ENCODE peak calls at places on chromosome 4, in five cellular contexts. C is OCI-LY7, V is kidney, I is RWPE2, A is breast epithelium. O is an unnamed sample.

GRCh38 chr4:14877246-14878220 is 124.7 kb upstream of the CPEB2 start:
- DNase-seq in C (peak; percentile 20), V (no peak), I (no peak), A (peak; percentile 38), O (no peak)

GRCh38 chr4:140150636-140150885 is 3.4 kb downstream of the MAML3 start:
- DNase-seq in C (no peak), V (no peak), I (no peak), A (peak; percentile 91), O (peak; percentile 75)

GRCh38 chr4:56654238-56654632 is 26.9 kb downstream of the HOPX start:
- DNase-seq in C (no peak), V (no peak), I (no peak), A (no peak), O (no peak)

GRCh38 chr4:166153539-166153938 is 280.5 kb downstream of the TLL1 start:
- DNase-seq in C (no peak), V (no peak), I (no peak), A (no peak), O (peak; percentile 5)

GRCh38 chr4:85842540-85842939 is 367.6 kb downstream of the ARHGAP24 start:
- DNase-seq in C (no peak), V (no peak), I (no peak), A (no peak), O (peak; percentile 38)

GRCh38 chr4:123248260-123248659 is 148.3 kb upstream of the SPRY1 start:
- DNase-seq in C (no peak), V (no peak), I (no peak), A (no peak), O (no peak)

GRCh38 chr4:73707918-73708577 is 32.3 kb upstream of the CXCL8 start:
- DNase-seq in C (no peak), V (no peak), I (peak; percentile 90), A (no peak), O (no peak)

GRCh38 chr4:107449611-107450369 is 270.2 kb downstream of the PAPSS1 start:
- DNase-seq in C (no peak), V (no peak), I (no peak), A (no peak), O (no peak)

GRCh38 chr4:6324999-6325790 is 55.5 kb downstream of the WFS1 start:
- DNase-seq in C (no peak), V (peak; percentile 84), I (no peak), A (peak; percentile 50), O (no peak)

GRCh38 chr4:110196871-110197420 is 1.5 kb downstream of the ELOVL6 start:
- DNase-seq in C (peak; percentile 73), V (no peak), I (peak; percentile 69), A (peak; percentile 23), O (peak; percentile 15)

DNA sequence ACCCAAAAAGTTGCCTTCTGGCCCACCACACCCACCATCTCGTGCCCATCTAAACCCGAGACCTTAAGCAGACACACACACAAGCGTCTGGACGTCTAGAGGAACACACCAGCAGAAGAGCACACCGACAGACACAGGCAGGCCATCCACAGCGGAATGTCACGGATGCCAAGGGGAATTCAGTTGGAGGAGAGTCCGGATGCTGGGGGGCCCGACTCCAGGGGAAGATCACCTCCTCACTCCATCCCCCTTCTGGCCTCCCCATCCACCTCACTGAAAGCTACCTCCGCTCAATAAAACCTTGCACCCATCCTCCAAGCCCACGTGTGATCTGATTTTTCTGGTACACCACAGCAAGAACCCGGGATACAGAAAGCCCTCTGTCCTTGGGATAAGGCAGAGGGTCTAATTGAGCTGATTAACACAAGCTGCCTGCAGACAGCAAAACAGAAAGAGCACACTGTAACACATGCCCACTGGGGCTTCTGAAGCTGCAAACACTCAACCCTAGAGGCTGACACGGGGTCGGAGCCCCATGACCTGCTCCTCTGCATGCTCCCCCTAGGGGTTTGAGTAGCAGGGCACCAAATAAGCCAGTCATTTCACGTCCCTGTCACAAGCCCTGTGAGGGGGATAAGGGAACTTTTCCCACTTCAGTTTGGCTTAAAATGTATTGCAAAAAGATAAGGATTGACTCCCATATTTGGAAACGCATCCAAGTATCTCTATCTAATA is 339.6 kb upstream of the PCDH10 start:
- DNase-seq in C (peak; percentile 2), V (no peak), I (no peak), A (no peak), O (no peak)
- TF ChIP-seq CTCF in C (peak; percentile 29), V (no peak), I (no peak), A (no peak), O (no peak)

GRCh38 chr4:40201898-40202297 is 5.1 kb downstream of the RHOH start:
- DNase-seq in C (peak; percentile 31), V (no peak), I (no peak), A (no peak), O (no peak)

GRCh38 chr4:40202474-40202873 is 5.6 kb downstream of the RHOH start:
- DNase-seq in C (peak; percentile 29), V (no peak), I (no peak), A (no peak), O (no peak)

GRCh38 chr4:40199179-40199670 is 2.4 kb downstream of the RHOH start:
- DNase-seq in C (peak; percentile 58), V (no peak), I (no peak), A (no peak), O (no peak)

GRCh38 chr4:40199999-40200880 is 3.4 kb downstream of the RHOH start:
- DNase-seq in C (peak; percentile 83), V (peak; percentile 77), I (no peak), A (no peak), O (no peak)

GRCh38 chr4:40200881-40201797 is 4.3 kb downstream of the RHOH start:
- DNase-seq in C (peak; percentile 75), V (no peak), I (no peak), A (no peak), O (no peak)
- H3K4me3 ChIP-seq in C (peak overlapping the region; percentile 79), V (no peak overlapping the region), I (no peak overlapping the region), A (peak overlapping the region; percentile 40), O (no peak overlapping the region)

DNA sequence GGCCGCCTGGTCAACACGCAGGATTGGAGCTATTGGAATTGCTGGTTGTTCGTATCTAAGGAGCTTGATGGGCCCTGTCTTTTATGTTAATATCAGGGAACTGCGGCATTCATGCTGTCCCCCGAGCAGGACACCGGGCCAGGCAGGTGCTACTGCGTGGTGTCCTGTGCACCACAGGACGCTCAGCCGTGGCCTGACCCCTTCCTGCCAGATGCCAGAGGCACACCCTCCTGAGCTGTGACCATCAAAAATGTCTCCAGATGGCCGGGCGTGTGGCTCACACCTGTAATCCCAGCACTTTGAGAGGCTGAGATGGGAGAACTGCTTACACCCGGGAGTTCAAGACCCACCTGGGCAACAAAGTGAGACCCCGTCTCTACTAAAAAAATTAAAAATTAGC is 32.1 kb downstream of the ABLIM2 start:
- DNase-seq in C (no peak), V (no peak), I (no peak), A (no peak), O (no peak)
- H3K4me1 ChIP-seq in C (peaks cover 21% of the 10 kb centered on the region), V (no peaks in the 10 kb centered on the region), I (no peaks in the 10 kb centered on the region), A (no peaks in the 10 kb centered on the region), O (no peaks in the 10 kb centered on the region)

GRCh38 chr4:120870279-120870673 is 52.2 kb downstream of the PRDM5 start:
- DNase-seq in C (peak; percentile 50), V (no peak), I (no peak), A (no peak), O (no peak)

GRCh38 chr4:120874792-120875774 is 47.4 kb downstream of the PRDM5 start:
- DNase-seq in C (no peak), V (no peak), I (no peak), A (no peak), O (peak; percentile 18)

GRCh38 chr4:120871173-120871572 is 51.4 kb downstream of the PRDM5 start:
- DNase-seq in C (no peak), V (no peak), I (no peak), A (no peak), O (no peak)

GRCh38 chr4:120877021-120877420 is 45.5 kb downstream of the PRDM5 start:
- DNase-seq in C (no peak), V (no peak), I (no peak), A (no peak), O (no peak)

DNA sequence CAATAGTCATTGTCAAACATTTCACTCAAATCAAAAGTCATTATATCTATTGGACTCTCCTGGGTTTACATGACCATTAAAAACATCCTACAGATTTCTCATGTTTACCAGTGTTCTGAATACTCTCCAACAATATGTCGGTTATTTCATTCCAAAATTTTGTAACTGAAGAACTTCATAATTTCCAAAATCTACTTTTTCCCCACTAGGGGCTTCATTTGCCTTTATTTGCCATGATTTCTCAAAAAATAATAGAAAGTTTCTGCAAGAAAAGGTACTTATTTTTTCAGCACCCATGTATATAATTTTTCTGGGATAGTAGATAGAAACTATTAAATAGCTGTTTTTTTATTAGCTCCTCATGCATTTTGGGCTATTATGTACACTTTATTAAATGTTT is 49.0 kb downstream of the PRDM5 start:
- DNase-seq in C (no peak), V (no peak), I (no peak), A (no peak), O (no peak)
- TF ChIP-seq CTCF in C (peak; percentile 60), V (no peak), I (peak; percentile 28), A (no peak), O (no peak)

GRCh38 chr4:24279492-24279891 is 304.9 kb downstream of the DHX15 start:
- DNase-seq in C (no peak), V (no peak), I (no peak), A (no peak), O (no peak)

GRCh38 chr4:24278693-24279092 is 305.7 kb downstream of the DHX15 start:
- DNase-seq in C (no peak), V (no peak), I (no peak), A (no peak), O (no peak)

GRCh38 chr4:24282446-24282845 is 301.9 kb downstream of the DHX15 start:
- DNase-seq in C (no peak), V (no peak), I (no peak), A (no peak), O (no peak)

GRCh38 chr4:24274401-24275035 is 309.8 kb downstream of the DHX15 start:
- DNase-seq in C (no peak), V (no peak), I (no peak), A (no peak), O (no peak)

GRCh38 chr4:24279911-24280375 is 304.4 kb downstream of the DHX15 start:
- DNase-seq in C (no peak), V (no peak), I (no peak), A (no peak), O (no peak)
- H3K4me3 ChIP-seq in C (no peak overlapping the region), V (no peak overlapping the region), I (no peak overlapping the region), A (no peak overlapping the region), O (no peak overlapping the region)

GRCh38 chr4:77817304-77818076 is 1.7 kb downstream of the CNOT6L start:
- DNase-seq in C (peak; percentile 73), V (no peak), I (no peak), A (no peak), O (no peak)
- H3K4me1 ChIP-seq in C (peaks cover 64% of the 10 kb centered on the region), V (no peaks in the 10 kb centered on the region), I (peaks cover 15% of the 10 kb centered on the region), A (no peaks in the 10 kb centered on the region), O (peaks cover 22% of the 10 kb centered on the region)

GRCh38 chr4:39484582-39485272 is 25.9 kb downstream of the LIAS start:
- DNase-seq in C (no peak), V (no peak), I (no peak), A (no peak), O (no peak)
- TF ChIP-seq CTCF in C (no peak), V (no peak), I (no peak), A (no peak), O (no peak)

DNA sequence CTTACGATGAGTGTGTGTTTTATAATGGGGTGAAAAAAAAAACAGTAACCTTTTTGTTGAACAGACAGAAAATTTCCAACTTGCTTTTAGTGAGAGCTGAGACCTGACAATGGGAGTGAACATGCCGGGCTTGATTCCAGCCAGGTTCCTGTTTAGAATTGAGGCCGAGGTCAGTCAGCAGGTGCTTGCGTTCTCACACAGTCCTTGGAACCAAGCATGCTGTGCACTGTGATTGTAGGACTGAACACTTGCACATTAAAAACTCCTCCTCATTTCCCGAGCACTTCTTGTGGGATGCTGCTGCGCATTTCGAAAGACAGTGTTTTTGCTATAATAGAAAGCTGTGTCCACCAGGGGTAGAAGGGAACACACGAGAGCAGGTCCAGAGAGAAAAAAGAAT is 51.8 kb downstream of the TMEM131L start:
- DNase-seq in C (no peak), V (no peak), I (no peak), A (no peak), O (no peak)
- H3K4me3 ChIP-seq in C (no peak overlapping the region), V (no peak overlapping the region), I (no peak overlapping the region), A (no peak overlapping the region), O (no peak overlapping the region)